ENCODE peak calls at places on chromosome 6, in nine cellular contexts. One of them, this sample, is unnamed.
A peak's percentile ranks its signal among the peaks of the same experiment; 100 is the strongest.

GRCh38 chr6:109296305-109296915 is 85.9 kb downstream of the CD164 start:
- DNase-seq in stimulated activated CD8-positive, alpha-beta memory T cell treated with anti-CD3 and anti-CD28 coated beads, Interleukin-15, amount 100 ng/mL, for 24 hours: no peak
- DNase-seq in stimulated activated CD4-positive, alpha-beta T cell treated with anti-CD3 and anti-CD28 coated beads, Interleukin-4, amount 100 ng/mL, for 24 hours: no peak
- DNase-seq in dermis blood vessel endothelial cell: no peak
- DNase-seq in fibroblast of villous mesenchyme: no peak
- DNase-seq in activated T-cell treated with anti-CD3 and anti-CD28 coated beads for 1 hour: no peak
- DNase-seq in tibial artery: no peak
- DNase-seq in activated CD4-positive, CD25-positive, alpha-beta regulatory T cell treated with anti-CD3 and anti-CD28 coated beads, Interleukin-2, amount 50 U/mL, for 72 hours: no peak
- DNase-seq in substantia nigra: no peak
- DNase-seq in this sample: no peak

GRCh38 chr6:151284012-151284411 is 44.2 kb downstream of the AKAP12 start:
- DNase-seq in activated T-cell treated with anti-CD3 and anti-CD28 coated beads for 1 hour: no peak
- DNase-seq in substantia nigra: no peak
- DNase-seq in fibroblast of villous mesenchyme: no peak
- DNase-seq in dermis blood vessel endothelial cell: no peak
- DNase-seq in activated CD4-positive, CD25-positive, alpha-beta regulatory T cell treated with anti-CD3 and anti-CD28 coated beads, Interleukin-2, amount 50 U/mL, for 72 hours: no peak
- DNase-seq in stimulated activated CD8-positive, alpha-beta memory T cell treated with anti-CD3 and anti-CD28 coated beads, Interleukin-15, amount 100 ng/mL, for 24 hours: no peak
- DNase-seq in stimulated activated CD4-positive, alpha-beta T cell treated with anti-CD3 and anti-CD28 coated beads, Interleukin-4, amount 100 ng/mL, for 24 hours: no peak
- DNase-seq in tibial artery: no peak
- DNase-seq in this sample: no peak

GRCh38 chr6:101392561-101393230 is 812 bp upstream of the GRIK2 start:
- DNase-seq in activated CD4-positive, CD25-positive, alpha-beta regulatory T cell treated with anti-CD3 and anti-CD28 coated beads, Interleukin-2, amount 50 U/mL, for 72 hours: no peak
- DNase-seq in substantia nigra: no peak
- DNase-seq in dermis blood vessel endothelial cell: no peak
- DNase-seq in fibroblast of villous mesenchyme: no peak
- DNase-seq in stimulated activated CD4-positive, alpha-beta T cell treated with anti-CD3 and anti-CD28 coated beads, Interleukin-4, amount 100 ng/mL, for 24 hours: no peak
- DNase-seq in tibial artery: no peak
- DNase-seq in activated T-cell treated with anti-CD3 and anti-CD28 coated beads for 1 hour: no peak
- DNase-seq in stimulated activated CD8-positive, alpha-beta memory T cell treated with anti-CD3 and anti-CD28 coated beads, Interleukin-15, amount 100 ng/mL, for 24 hours: no peak
- DNase-seq in this sample: no peak

GRCh38 chr6:163250122-163250521 is 164.4 kb upstream of the QKI start:
- DNase-seq in fibroblast of villous mesenchyme: no peak
- DNase-seq in substantia nigra: no peak
- DNase-seq in activated CD4-positive, CD25-positive, alpha-beta regulatory T cell treated with anti-CD3 and anti-CD28 coated beads, Interleukin-2, amount 50 U/mL, for 72 hours: no peak
- DNase-seq in stimulated activated CD8-positive, alpha-beta memory T cell treated with anti-CD3 and anti-CD28 coated beads, Interleukin-15, amount 100 ng/mL, for 24 hours: no peak
- DNase-seq in activated T-cell treated with anti-CD3 and anti-CD28 coated beads for 1 hour: no peak
- DNase-seq in dermis blood vessel endothelial cell: no peak
- DNase-seq in tibial artery: no peak
- DNase-seq in stimulated activated CD4-positive, alpha-beta T cell treated with anti-CD3 and anti-CD28 coated beads, Interleukin-4, amount 100 ng/mL, for 24 hours: no peak
- DNase-seq in this sample: no peak

GRCh38 chr6:39196648-39197047 is 32.6 kb downstream of the KCNK5 start:
- DNase-seq in activated T-cell treated with anti-CD3 and anti-CD28 coated beads for 1 hour: no peak
- DNase-seq in dermis blood vessel endothelial cell: no peak
- DNase-seq in stimulated activated CD8-positive, alpha-beta memory T cell treated with anti-CD3 and anti-CD28 coated beads, Interleukin-15, amount 100 ng/mL, for 24 hours: no peak
- DNase-seq in stimulated activated CD4-positive, alpha-beta T cell treated with anti-CD3 and anti-CD28 coated beads, Interleukin-4, amount 100 ng/mL, for 24 hours: no peak
- DNase-seq in activated CD4-positive, CD25-positive, alpha-beta regulatory T cell treated with anti-CD3 and anti-CD28 coated beads, Interleukin-2, amount 50 U/mL, for 72 hours: no peak
- DNase-seq in tibial artery: no peak
- DNase-seq in substantia nigra: no peak
- DNase-seq in fibroblast of villous mesenchyme: no peak
- DNase-seq in this sample: no peak

GRCh38 chr6:118659513-118660217 is 8.3 kb upstream of the CEP85L start:
- DNase-seq in substantia nigra: no peak
- DNase-seq in stimulated activated CD4-positive, alpha-beta T cell treated with anti-CD3 and anti-CD28 coated beads, Interleukin-4, amount 100 ng/mL, for 24 hours: no peak
- DNase-seq in stimulated activated CD8-positive, alpha-beta memory T cell treated with anti-CD3 and anti-CD28 coated beads, Interleukin-15, amount 100 ng/mL, for 24 hours: no peak
- DNase-seq in fibroblast of villous mesenchyme: peak; percentile 78
- DNase-seq in activated T-cell treated with anti-CD3 and anti-CD28 coated beads for 1 hour: no peak
- DNase-seq in tibial artery: no peak
- DNase-seq in dermis blood vessel endothelial cell: no peak
- DNase-seq in activated CD4-positive, CD25-positive, alpha-beta regulatory T cell treated with anti-CD3 and anti-CD28 coated beads, Interleukin-2, amount 50 U/mL, for 72 hours: no peak
- DNase-seq in this sample: no peak

GRCh38 chr6:33317418-33317667 is 201 bp downstream of the ZBTB22 start:
- DNase-seq in fibroblast of villous mesenchyme: no peak
- DNase-seq in activated CD4-positive, CD25-positive, alpha-beta regulatory T cell treated with anti-CD3 and anti-CD28 coated beads, Interleukin-2, amount 50 U/mL, for 72 hours: no peak
- DNase-seq in substantia nigra: no peak
- DNase-seq in dermis blood vessel endothelial cell: no peak
- DNase-seq in stimulated activated CD8-positive, alpha-beta memory T cell treated with anti-CD3 and anti-CD28 coated beads, Interleukin-15, amount 100 ng/mL, for 24 hours: no peak
- DNase-seq in tibial artery: no peak
- DNase-seq in stimulated activated CD4-positive, alpha-beta T cell treated with anti-CD3 and anti-CD28 coated beads, Interleukin-4, amount 100 ng/mL, for 24 hours: no peak
- DNase-seq in activated T-cell treated with anti-CD3 and anti-CD28 coated beads for 1 hour: no peak
- DNase-seq in this sample: no peak

GRCh38 chr6:139386404-139386803 is 12.0 kb upstream of the CITED2 start:
- DNase-seq in tibial artery: no peak
- DNase-seq in activated T-cell treated with anti-CD3 and anti-CD28 coated beads for 1 hour: no peak
- DNase-seq in fibroblast of villous mesenchyme: no peak
- DNase-seq in stimulated activated CD8-positive, alpha-beta memory T cell treated with anti-CD3 and anti-CD28 coated beads, Interleukin-15, amount 100 ng/mL, for 24 hours: no peak
- DNase-seq in stimulated activated CD4-positive, alpha-beta T cell treated with anti-CD3 and anti-CD28 coated beads, Interleukin-4, amount 100 ng/mL, for 24 hours: no peak
- DNase-seq in dermis blood vessel endothelial cell: no peak
- DNase-seq in activated CD4-positive, CD25-positive, alpha-beta regulatory T cell treated with anti-CD3 and anti-CD28 coated beads, Interleukin-2, amount 50 U/mL, for 72 hours: no peak
- DNase-seq in substantia nigra: no peak
- DNase-seq in this sample: no peak

GRCh38 chr6:52566853-52567279 is 10.0 kb downstream of the TRAM2 start:
- DNase-seq in dermis blood vessel endothelial cell: no peak
- DNase-seq in activated CD4-positive, CD25-positive, alpha-beta regulatory T cell treated with anti-CD3 and anti-CD28 coated beads, Interleukin-2, amount 50 U/mL, for 72 hours: no peak
- DNase-seq in fibroblast of villous mesenchyme: peak; percentile 97
- DNase-seq in substantia nigra: no peak
- DNase-seq in stimulated activated CD8-positive, alpha-beta memory T cell treated with anti-CD3 and anti-CD28 coated beads, Interleukin-15, amount 100 ng/mL, for 24 hours: no peak
- DNase-seq in activated T-cell treated with anti-CD3 and anti-CD28 coated beads for 1 hour: no peak
- DNase-seq in tibial artery: peak; percentile 74
- DNase-seq in stimulated activated CD4-positive, alpha-beta T cell treated with anti-CD3 and anti-CD28 coated beads, Interleukin-4, amount 100 ng/mL, for 24 hours: no peak
- DNase-seq in this sample: no peak

GRCh38 chr6:111277819-111278218 is 190.5 kb downstream of the SLC16A10 start:
- DNase-seq in dermis blood vessel endothelial cell: no peak
- DNase-seq in substantia nigra: no peak
- DNase-seq in fibroblast of villous mesenchyme: no peak
- DNase-seq in stimulated activated CD4-positive, alpha-beta T cell treated with anti-CD3 and anti-CD28 coated beads, Interleukin-4, amount 100 ng/mL, for 24 hours: no peak
- DNase-seq in activated CD4-positive, CD25-positive, alpha-beta regulatory T cell treated with anti-CD3 and anti-CD28 coated beads, Interleukin-2, amount 50 U/mL, for 72 hours: no peak
- DNase-seq in stimulated activated CD8-positive, alpha-beta memory T cell treated with anti-CD3 and anti-CD28 coated beads, Interleukin-15, amount 100 ng/mL, for 24 hours: no peak
- DNase-seq in tibial artery: no peak
- DNase-seq in activated T-cell treated with anti-CD3 and anti-CD28 coated beads for 1 hour: no peak
- DNase-seq in this sample: no peak

GRCh38 chr6:45031601-45032000 is 296.5 kb upstream of the RUNX2 start:
- DNase-seq in substantia nigra: no peak
- DNase-seq in stimulated activated CD4-positive, alpha-beta T cell treated with anti-CD3 and anti-CD28 coated beads, Interleukin-4, amount 100 ng/mL, for 24 hours: no peak
- DNase-seq in tibial artery: no peak
- DNase-seq in activated T-cell treated with anti-CD3 and anti-CD28 coated beads for 1 hour: no peak
- DNase-seq in dermis blood vessel endothelial cell: no peak
- DNase-seq in stimulated activated CD8-positive, alpha-beta memory T cell treated with anti-CD3 and anti-CD28 coated beads, Interleukin-15, amount 100 ng/mL, for 24 hours: no peak
- DNase-seq in activated CD4-positive, CD25-positive, alpha-beta regulatory T cell treated with anti-CD3 and anti-CD28 coated beads, Interleukin-2, amount 50 U/mL, for 72 hours: no peak
- DNase-seq in fibroblast of villous mesenchyme: no peak
- DNase-seq in this sample: no peak

GRCh38 chr6:116386581-116387299 is 16.0 kb downstream of the DSE start:
- DNase-seq in fibroblast of villous mesenchyme: peak; percentile 93
- DNase-seq in stimulated activated CD4-positive, alpha-beta T cell treated with anti-CD3 and anti-CD28 coated beads, Interleukin-4, amount 100 ng/mL, for 24 hours: no peak
- DNase-seq in dermis blood vessel endothelial cell: no peak
- DNase-seq in activated T-cell treated with anti-CD3 and anti-CD28 coated beads for 1 hour: no peak
- DNase-seq in stimulated activated CD8-positive, alpha-beta memory T cell treated with anti-CD3 and anti-CD28 coated beads, Interleukin-15, amount 100 ng/mL, for 24 hours: no peak
- DNase-seq in activated CD4-positive, CD25-positive, alpha-beta regulatory T cell treated with anti-CD3 and anti-CD28 coated beads, Interleukin-2, amount 50 U/mL, for 72 hours: no peak
- DNase-seq in substantia nigra: no peak
- DNase-seq in tibial artery: no peak
- DNase-seq in this sample: no peak

GRCh38 chr6:79377047-79377446 is 142.6 kb upstream of the HMGN3 start:
- DNase-seq in fibroblast of villous mesenchyme: peak; percentile 7
- DNase-seq in tibial artery: no peak
- DNase-seq in substantia nigra: no peak
- DNase-seq in activated T-cell treated with anti-CD3 and anti-CD28 coated beads for 1 hour: no peak
- DNase-seq in stimulated activated CD8-positive, alpha-beta memory T cell treated with anti-CD3 and anti-CD28 coated beads, Interleukin-15, amount 100 ng/mL, for 24 hours: no peak
- DNase-seq in stimulated activated CD4-positive, alpha-beta T cell treated with anti-CD3 and anti-CD28 coated beads, Interleukin-4, amount 100 ng/mL, for 24 hours: no peak
- DNase-seq in dermis blood vessel endothelial cell: peak; percentile 13
- DNase-seq in activated CD4-positive, CD25-positive, alpha-beta regulatory T cell treated with anti-CD3 and anti-CD28 coated beads, Interleukin-2, amount 50 U/mL, for 72 hours: no peak
- DNase-seq in this sample: no peak

GRCh38 chr6:90286884-90287488 is 9.7 kb downstream of the BACH2 start:
- DNase-seq in dermis blood vessel endothelial cell: peak; percentile 61
- DNase-seq in fibroblast of villous mesenchyme: peak; percentile 25
- DNase-seq in tibial artery: no peak
- DNase-seq in activated CD4-positive, CD25-positive, alpha-beta regulatory T cell treated with anti-CD3 and anti-CD28 coated beads, Interleukin-2, amount 50 U/mL, for 72 hours: peak; percentile 62
- DNase-seq in activated T-cell treated with anti-CD3 and anti-CD28 coated beads for 1 hour: no peak
- DNase-seq in substantia nigra: no peak
- DNase-seq in stimulated activated CD4-positive, alpha-beta T cell treated with anti-CD3 and anti-CD28 coated beads, Interleukin-4, amount 100 ng/mL, for 24 hours: peak; percentile 76
- DNase-seq in stimulated activated CD8-positive, alpha-beta memory T cell treated with anti-CD3 and anti-CD28 coated beads, Interleukin-15, amount 100 ng/mL, for 24 hours: no peak
- DNase-seq in this sample: peak; percentile 20

GRCh38 chr6:107823047-107823557 is 1.0 kb downstream of the SCML4 start:
- DNase-seq in dermis blood vessel endothelial cell: no peak
- DNase-seq in substantia nigra: no peak
- DNase-seq in stimulated activated CD4-positive, alpha-beta T cell treated with anti-CD3 and anti-CD28 coated beads, Interleukin-4, amount 100 ng/mL, for 24 hours: peak; percentile 67
- DNase-seq in activated CD4-positive, CD25-positive, alpha-beta regulatory T cell treated with anti-CD3 and anti-CD28 coated beads, Interleukin-2, amount 50 U/mL, for 72 hours: no peak
- DNase-seq in stimulated activated CD8-positive, alpha-beta memory T cell treated with anti-CD3 and anti-CD28 coated beads, Interleukin-15, amount 100 ng/mL, for 24 hours: no peak
- DNase-seq in activated T-cell treated with anti-CD3 and anti-CD28 coated beads for 1 hour: no peak
- DNase-seq in fibroblast of villous mesenchyme: no peak
- DNase-seq in tibial artery: no peak
- DNase-seq in this sample: peak; percentile 42

GRCh38 chr6:84061613-84062398 is 28.2 kb downstream of the MRAP2 start:
- DNase-seq in fibroblast of villous mesenchyme: no peak
- DNase-seq in stimulated activated CD4-positive, alpha-beta T cell treated with anti-CD3 and anti-CD28 coated beads, Interleukin-4, amount 100 ng/mL, for 24 hours: no peak
- DNase-seq in stimulated activated CD8-positive, alpha-beta memory T cell treated with anti-CD3 and anti-CD28 coated beads, Interleukin-15, amount 100 ng/mL, for 24 hours: no peak
- DNase-seq in activated CD4-positive, CD25-positive, alpha-beta regulatory T cell treated with anti-CD3 and anti-CD28 coated beads, Interleukin-2, amount 50 U/mL, for 72 hours: no peak
- DNase-seq in dermis blood vessel endothelial cell: no peak
- DNase-seq in substantia nigra: no peak
- DNase-seq in tibial artery: no peak
- DNase-seq in activated T-cell treated with anti-CD3 and anti-CD28 coated beads for 1 hour: no peak
- DNase-seq in this sample: no peak

GRCh38 chr6:51541847-51542246 is 545.6 kb downstream of the PKHD1 start:
- DNase-seq in stimulated activated CD4-positive, alpha-beta T cell treated with anti-CD3 and anti-CD28 coated beads, Interleukin-4, amount 100 ng/mL, for 24 hours: no peak
- DNase-seq in stimulated activated CD8-positive, alpha-beta memory T cell treated with anti-CD3 and anti-CD28 coated beads, Interleukin-15, amount 100 ng/mL, for 24 hours: no peak
- DNase-seq in dermis blood vessel endothelial cell: no peak
- DNase-seq in fibroblast of villous mesenchyme: no peak
- DNase-seq in substantia nigra: no peak
- DNase-seq in activated T-cell treated with anti-CD3 and anti-CD28 coated beads for 1 hour: no peak
- DNase-seq in activated CD4-positive, CD25-positive, alpha-beta regulatory T cell treated with anti-CD3 and anti-CD28 coated beads, Interleukin-2, amount 50 U/mL, for 72 hours: no peak
- DNase-seq in tibial artery: no peak
- DNase-seq in this sample: no peak

GRCh38 chr6:16684195-16684689 is 77.0 kb downstream of the ATXN1 start:
- DNase-seq in dermis blood vessel endothelial cell: no peak
- DNase-seq in tibial artery: no peak
- DNase-seq in substantia nigra: no peak
- DNase-seq in fibroblast of villous mesenchyme: peak; percentile 73
- DNase-seq in activated CD4-positive, CD25-positive, alpha-beta regulatory T cell treated with anti-CD3 and anti-CD28 coated beads, Interleukin-2, amount 50 U/mL, for 72 hours: no peak
- DNase-seq in stimulated activated CD4-positive, alpha-beta T cell treated with anti-CD3 and anti-CD28 coated beads, Interleukin-4, amount 100 ng/mL, for 24 hours: no peak
- DNase-seq in stimulated activated CD8-positive, alpha-beta memory T cell treated with anti-CD3 and anti-CD28 coated beads, Interleukin-15, amount 100 ng/mL, for 24 hours: no peak
- DNase-seq in activated T-cell treated with anti-CD3 and anti-CD28 coated beads for 1 hour: no peak
- DNase-seq in this sample: no peak

GRCh38 chr6:68040312-68040778 is 594.7 kb upstream of the ADGRB3 start:
- DNase-seq in dermis blood vessel endothelial cell: no peak
- DNase-seq in stimulated activated CD4-positive, alpha-beta T cell treated with anti-CD3 and anti-CD28 coated beads, Interleukin-4, amount 100 ng/mL, for 24 hours: no peak
- DNase-seq in tibial artery: no peak
- DNase-seq in activated CD4-positive, CD25-positive, alpha-beta regulatory T cell treated with anti-CD3 and anti-CD28 coated beads, Interleukin-2, amount 50 U/mL, for 72 hours: no peak
- DNase-seq in stimulated activated CD8-positive, alpha-beta memory T cell treated with anti-CD3 and anti-CD28 coated beads, Interleukin-15, amount 100 ng/mL, for 24 hours: no peak
- DNase-seq in activated T-cell treated with anti-CD3 and anti-CD28 coated beads for 1 hour: no peak
- DNase-seq in fibroblast of villous mesenchyme: no peak
- DNase-seq in substantia nigra: no peak
- DNase-seq in this sample: no peak

GRCh38 chr6:5213851-5214507 is 46.8 kb downstream of the LYRM4 start:
- DNase-seq in dermis blood vessel endothelial cell: no peak
- DNase-seq in substantia nigra: no peak
- DNase-seq in stimulated activated CD8-positive, alpha-beta memory T cell treated with anti-CD3 and anti-CD28 coated beads, Interleukin-15, amount 100 ng/mL, for 24 hours: no peak
- DNase-seq in fibroblast of villous mesenchyme: peak; percentile 40
- DNase-seq in tibial artery: no peak
- DNase-seq in activated CD4-positive, CD25-positive, alpha-beta regulatory T cell treated with anti-CD3 and anti-CD28 coated beads, Interleukin-2, amount 50 U/mL, for 72 hours: no peak
- DNase-seq in stimulated activated CD4-positive, alpha-beta T cell treated with anti-CD3 and anti-CD28 coated beads, Interleukin-4, amount 100 ng/mL, for 24 hours: no peak
- DNase-seq in activated T-cell treated with anti-CD3 and anti-CD28 coated beads for 1 hour: no peak
- DNase-seq in this sample: no peak

GRCh38 chr6:144482142-144482541 is 197.0 kb downstream of the UTRN start:
- DNase-seq in fibroblast of villous mesenchyme: peak; percentile 80
- DNase-seq in activated CD4-positive, CD25-positive, alpha-beta regulatory T cell treated with anti-CD3 and anti-CD28 coated beads, Interleukin-2, amount 50 U/mL, for 72 hours: peak; percentile 64
- DNase-seq in substantia nigra: peak; percentile 31
- DNase-seq in tibial artery: peak; percentile 76
- DNase-seq in dermis blood vessel endothelial cell: peak; percentile 84
- DNase-seq in stimulated activated CD8-positive, alpha-beta memory T cell treated with anti-CD3 and anti-CD28 coated beads, Interleukin-15, amount 100 ng/mL, for 24 hours: peak; percentile 20
- DNase-seq in activated T-cell treated with anti-CD3 and anti-CD28 coated beads for 1 hour: peak; percentile 62
- DNase-seq in stimulated activated CD4-positive, alpha-beta T cell treated with anti-CD3 and anti-CD28 coated beads, Interleukin-4, amount 100 ng/mL, for 24 hours: peak; percentile 80
- DNase-seq in this sample: peak; percentile 59

GRCh38 chr6:38391206-38391908 is 248.4 kb downstream of the BTBD9 start:
- DNase-seq in substantia nigra: no peak
- DNase-seq in tibial artery: no peak
- DNase-seq in dermis blood vessel endothelial cell: peak; percentile 62
- DNase-seq in stimulated activated CD4-positive, alpha-beta T cell treated with anti-CD3 and anti-CD28 coated beads, Interleukin-4, amount 100 ng/mL, for 24 hours: no peak
- DNase-seq in stimulated activated CD8-positive, alpha-beta memory T cell treated with anti-CD3 and anti-CD28 coated beads, Interleukin-15, amount 100 ng/mL, for 24 hours: no peak
- DNase-seq in activated T-cell treated with anti-CD3 and anti-CD28 coated beads for 1 hour: no peak
- DNase-seq in activated CD4-positive, CD25-positive, alpha-beta regulatory T cell treated with anti-CD3 and anti-CD28 coated beads, Interleukin-2, amount 50 U/mL, for 72 hours: no peak
- DNase-seq in fibroblast of villous mesenchyme: no peak
- DNase-seq in this sample: no peak

GRCh38 chr6:20403766-20404640 is 2.3 kb downstream of the E2F3 start:
- DNase-seq in fibroblast of villous mesenchyme: peak; percentile 64
- DNase-seq in dermis blood vessel endothelial cell: peak; percentile 87
- DNase-seq in stimulated activated CD4-positive, alpha-beta T cell treated with anti-CD3 and anti-CD28 coated beads, Interleukin-4, amount 100 ng/mL, for 24 hours: peak; percentile 82
- DNase-seq in tibial artery: peak; percentile 24
- DNase-seq in substantia nigra: peak; percentile 72
- DNase-seq in stimulated activated CD8-positive, alpha-beta memory T cell treated with anti-CD3 and anti-CD28 coated beads, Interleukin-15, amount 100 ng/mL, for 24 hours: peak; percentile 46
- DNase-seq in activated T-cell treated with anti-CD3 and anti-CD28 coated beads for 1 hour: peak; percentile 45
- DNase-seq in activated CD4-positive, CD25-positive, alpha-beta regulatory T cell treated with anti-CD3 and anti-CD28 coated beads, Interleukin-2, amount 50 U/mL, for 72 hours: peak; percentile 72
- DNase-seq in this sample: peak; percentile 50

GRCh38 chr6:26025047-26025893 is 62.0 kb upstream of the HFE start:
- DNase-seq in dermis blood vessel endothelial cell: peak; percentile 56
- DNase-seq in substantia nigra: no peak
- DNase-seq in tibial artery: no peak
- DNase-seq in activated T-cell treated with anti-CD3 and anti-CD28 coated beads for 1 hour: no peak
- DNase-seq in stimulated activated CD4-positive, alpha-beta T cell treated with anti-CD3 and anti-CD28 coated beads, Interleukin-4, amount 100 ng/mL, for 24 hours: no peak
- DNase-seq in stimulated activated CD8-positive, alpha-beta memory T cell treated with anti-CD3 and anti-CD28 coated beads, Interleukin-15, amount 100 ng/mL, for 24 hours: no peak
- DNase-seq in activated CD4-positive, CD25-positive, alpha-beta regulatory T cell treated with anti-CD3 and anti-CD28 coated beads, Interleukin-2, amount 50 U/mL, for 72 hours: no peak
- DNase-seq in fibroblast of villous mesenchyme: peak; percentile 90
- DNase-seq in this sample: no peak